ENCODE peak calls at places on chromosomes 16 and 17, in ten cellular contexts. Z is NCI-H1092; U is HuH-7.5; S is endodermal cell; A is fibroblast of villous mesenchyme; C is AG09309; V is AG10803; N is SHP77; Y is tibial nerve; L is stimulated activated CD4-positive, alpha-beta T cell treated with anti-CD3 and anti-CD28 coated beads, Interleukin-4, amount 100 ng/mL, for 4 hours. F is an unnamed sample.

GRCh38 chr17:33732116-33732515 is 439.0 kb upstream of the ASIC2 start:
- DNase-seq in Y (no peak), L (no peak), V (no peak), Z (no peak), U (no peak), C (no peak), A (peak), N (no peak), S (peak), F (peak)

GRCh38 chr16:50121721-50122445 is 31.2 kb upstream of the TENT4B start:
- DNase-seq in N (no peak), S (no peak), V (no peak), U (no peak), Y (no peak), C (no peak), L (no peak), A (no peak), Z (no peak), F (no peak)

GRCh38 chr16:84379731-84380369 is 11.5 kb downstream of the ATP2C2 start:
- DNase-seq in A (no peak), C (no peak), L (no peak), S (no peak), Y (no peak), Z (no peak), N (no peak), U (no peak), V (no peak), F (no peak)

GRCh38 chr16:56450275-56450889 is 750 bp downstream of the NUDT21 start:
- DNase-seq in U (no peak), Y (no peak), N (no peak), C (no peak), Z (no peak), L (no peak), A (no peak), S (peak), V (peak), F (peak)

GRCh38 chr16:65212791-65213190 is 90.9 kb upstream of the CDH11 start:
- DNase-seq in N (no peak), L (no peak), Z (no peak), V (no peak), Y (no peak), C (no peak), S (no peak), U (no peak), A (no peak), F (no peak)

GRCh38 chr17:74512624-74513084 is 18.6 kb downstream of the CD300LB start:
- DNase-seq in S (no peak), C (peak), A (no peak), N (no peak), Y (no peak), V (peak), Z (no peak), L (no peak), U (no peak), F (no peak)

GRCh38 chr16:54602666-54603065 is 316.1 kb upstream of the IRX3 start:
- DNase-seq in S (no peak), V (peak), C (no peak), Y (no peak), U (no peak), A (no peak), L (no peak), Z (peak), N (no peak), F (no peak)

GRCh38 chr16:56600398-56600999 is 7.9 kb upstream of the MT2A start:
- DNase-seq in Z (peak), U (no peak), N (peak), A (peak), S (peak), C (no peak), Y (no peak), V (peak), L (no peak), F (peak)

GRCh38 chr16:49658491-49658890 is 197.4 kb downstream of the ZNF423 start:
- DNase-seq in U (no peak), L (no peak), Y (no peak), N (no peak), A (no peak), V (no peak), S (no peak), C (no peak), Z (no peak), F (no peak)

GRCh38 chr16:88526906-88527185 is 43.4 kb upstream of the ZC3H18 start:
- DNase-seq in S (no peak), N (no peak), A (no peak), C (no peak), Y (no peak), U (no peak), L (no peak), Z (no peak), V (no peak), F (no peak)

GRCh38 chr17:80795737-80796136 is 195.9 kb upstream of the CHMP6 start:
- DNase-seq in Z (no peak), C (no peak), A (peak), N (no peak), U (no peak), L (no peak), V (no peak), Y (no peak), S (peak), F (no peak)

GRCh38 chr16:12332553-12332952 is 356.0 kb downstream of the SNX29 start:
- DNase-seq in A (no peak), L (no peak), N (no peak), V (no peak), C (no peak), Z (no peak), U (no peak), Y (no peak), S (no peak), F (no peak)

GRCh38 chr16:101586-101985 is 23.6 kb downstream of the MPG start:
- DNase-seq in N (no peak), V (no peak), A (no peak), C (no peak), U (no peak), Y (no peak), L (no peak), S (no peak), Z (no peak), F (no peak)

GRCh38 chr16:17343028-17343427 is 127.7 kb downstream of the XYLT1 start:
- DNase-seq in C (no peak), U (no peak), S (no peak), A (no peak), Y (no peak), V (no peak), Z (no peak), N (no peak), L (no peak), F (no peak)

GRCh38 chr17:75238684-75239191 is 22.7 kb downstream of the GGA3 start:
- DNase-seq in U (peak), V (peak), N (peak), C (no peak), Z (peak), Y (no peak), L (peak), S (peak), A (peak), F (peak)

GRCh38 chr17:61251939-61252865 is 147.4 kb upstream of the TBX2 start:
- DNase-seq in S (peak), L (no peak), Y (peak), N (no peak), V (peak), C (peak), Z (no peak), U (no peak), A (peak), F (no peak)

GRCh38 chr17:53058031-53058430 is 764.7 kb upstream of the KIF2B start:
- DNase-seq in V (no peak), S (no peak), Z (no peak), A (no peak), U (no peak), Y (no peak), L (no peak), N (no peak), C (no peak), F (no peak)

GRCh38 chr16:85285681-85286065 is 173.4 kb upstream of the CIBAR2 start:
- DNase-seq in Z (no peak), L (no peak), Y (no peak), N (no peak), U (no peak), V (peak), A (no peak), C (no peak), S (no peak), F (no peak)

GRCh38 chr17:28252436-28252835 is 66.6 kb upstream of the TMEM97 start:
- DNase-seq in N (no peak), U (no peak), Y (no peak), Z (no peak), S (no peak), L (no peak), C (peak), V (peak), A (no peak), F (no peak)

GRCh38 chr17:39927928-39928867 is 666 bp downstream of the LRRC3C start:
- DNase-seq in L (no peak), Z (no peak), N (peak), S (peak), U (peak), A (no peak), V (no peak), Y (no peak), C (no peak), F (peak)

GRCh38 chr17:55303701-55304145 is 39.0 kb downstream of the HLF start:
- DNase-seq in C (no peak), V (peak), L (no peak), Z (no peak), A (peak), S (peak), U (no peak), N (no peak), Y (no peak), F (no peak)

GRCh38 chr17:19911033-19911432 is 43.3 kb upstream of the ULK2 start:
- DNase-seq in V (no peak), L (no peak), C (no peak), S (peak), Z (no peak), N (no peak), A (no peak), Y (no peak), U (no peak), F (no peak)

GRCh38 chr17:8392274-8392673 is 5.4 kb downstream of the RNF222 start:
- DNase-seq in V (no peak), S (peak), A (no peak), U (no peak), N (no peak), Y (no peak), Z (no peak), L (no peak), C (no peak), F (no peak)

GRCh38 chr16:82456683-82457082 is 170.1 kb upstream of the CDH13 start:
- DNase-seq in S (peak), A (peak), V (peak), N (peak), Y (no peak), L (peak), C (peak), Z (peak), U (peak), F (peak)

GRCh38 chr17:50845260-50846147 is 10.1 kb downstream of the WFIKKN2 start:
- DNase-seq in L (no peak), V (peak), N (no peak), Y (no peak), A (peak), U (no peak), S (peak), C (no peak), Z (no peak), F (peak)

GRCh38 chr16:19804538-19805323 is 79.9 kb downstream of the GPRC5B start:
- DNase-seq in L (peak), U (no peak), V (no peak), S (peak), A (no peak), N (peak), Z (peak), Y (no peak), C (no peak), F (no peak)

GRCh38 chr17:29107933-29108805 is 65.2 kb downstream of the PIPOX start:
- DNase-seq in U (no peak), A (no peak), L (no peak), V (no peak), Y (no peak), S (no peak), C (no peak), Z (peak), N (no peak), F (no peak)

GRCh38 chr16:49856741-49857330 is 924 bp upstream of the ZNF423 start:
- DNase-seq in S (peak), U (peak), Y (peak), Z (peak), N (no peak), V (peak), C (peak), A (peak), L (peak), F (peak)

GRCh38 chr17:77391668-77392375 is 251.1 kb downstream of the SEC14L1 start:
- DNase-seq in A (peak), N (no peak), C (peak), V (peak), L (no peak), U (no peak), Z (no peak), Y (peak), S (peak), F (no peak)

GRCh38 chr17:80959330-80960036 is 32.2 kb upstream of the CHMP6 start:
- DNase-seq in S (no peak), N (no peak), Z (peak), Y (peak), L (no peak), C (peak), U (no peak), A (peak), V (peak), F (no peak)